ENCODE peak calls at places on chromosomes 16 and 17, in nine cellular contexts. Y is GM23338, P is transverse colon, I is GM12878, X is HCT116, Z is breast epithelium, K is H1, W is spleen, H is sigmoid colon. G is an unnamed sample. For H3K4me1, the result is how much of the 10 kb centered on the place peaks cover.

GRCh38 chr17:39485555-39485954 is 24.3 kb downstream of the CDK12 start:
- DNase-seq in Y (no peak), P (no peak), I (no peak), X (peak), Z (no peak), K (no peak), W (no peak), H (no peak), G (peak)

GRCh38 chr16:30473231-30474061 is 904 bp downstream of the ITGAL start:
- DNase-seq in Y (no peak), P (peak), I (no peak), X (no peak), Z (no peak), K (no peak), W (peak), H (no peak), G (no peak)

GRCh38 chr17:35731239-35731931 is at the start of gene RASL10B:
- DNase-seq in Y (peak), P (peak), I (no peak), X (no peak), Z (no peak), K (peak), W (no peak), H (peak), G (no peak)

GRCh38 chr16:19382887-19383816 is 34.5 kb upstream of the TMC5 start:
- DNase-seq in Y (no peak), P (no peak), I (no peak), X (no peak), Z (no peak), K (no peak), W (no peak), H (no peak), G (no peak)

GRCh38 chr17:10135539-10136257 is 62.7 kb downstream of the GAS7 start:
- DNase-seq in Y (no peak), P (peak), I (no peak), X (no peak), Z (no peak), K (no peak), W (no peak), H (peak), G (no peak)

GRCh38 chr17:74875155-74875969 is 2.6 kb upstream of the FDXR start:
- DNase-seq in Y (no peak), P (no peak), I (no peak), X (no peak), Z (no peak), K (no peak), W (no peak), H (no peak), G (no peak)

GRCh38 chr16:89264800-89265550 is 47.5 kb downstream of the ZNF778 start:
- DNase-seq in Y (no peak), P (no peak), I (no peak), X (no peak), Z (no peak), K (no peak), W (peak), H (no peak), G (no peak)

GRCh38 chr16:3479654-3480216 is 15.6 kb downstream of the C16orf90 start:
- DNase-seq in Y (no peak), P (no peak), I (no peak), X (no peak), Z (no peak), K (no peak), W (no peak), H (no peak), G (no peak)

GRCh38 chr16:88866151-88866920 is at the start of gene PABPN1L:
- DNase-seq in Y (no peak), P (no peak), I (no peak), X (no peak), Z (no peak), K (no peak), W (no peak), H (no peak), G (no peak)

GRCh38 chr16:59385953-59386352 is 651.8 kb upstream of the GOT2 start:
- DNase-seq in Y (no peak), P (no peak), I (no peak), X (no peak), Z (no peak), K (no peak), W (no peak), H (no peak), G (no peak)

GRCh38 chr16:24543949-24544348 is 4.6 kb downstream of the RBBP6 start:
- DNase-seq in Y (no peak), P (no peak), I (no peak), X (no peak), Z (no peak), K (no peak), W (no peak), H (no peak), G (no peak)

GRCh38 chr17:8223356-8224063 is 13.1 kb upstream of the AURKB start:
- DNase-seq in Y (peak), P (peak), I (no peak), X (no peak), Z (peak), K (peak), W (peak), H (peak), G (no peak)

GRCh38 chr17:8226536-8227237 is 16.3 kb upstream of the AURKB start:
- DNase-seq in Y (peak), P (peak), I (peak), X (peak), Z (peak), K (peak), W (peak), H (peak), G (peak)

GRCh38 chr17:8224891-8225812 is 14.8 kb upstream of the AURKB start:
- DNase-seq in Y (no peak), P (no peak), I (no peak), X (no peak), Z (no peak), K (no peak), W (no peak), H (no peak), G (no peak)

GRCh38 chr17:8225813-8226535 is 15.6 kb upstream of the AURKB start:
- DNase-seq in Y (peak), P (peak), I (peak), X (peak), Z (no peak), K (peak), W (no peak), H (no peak), G (peak)

DNA sequence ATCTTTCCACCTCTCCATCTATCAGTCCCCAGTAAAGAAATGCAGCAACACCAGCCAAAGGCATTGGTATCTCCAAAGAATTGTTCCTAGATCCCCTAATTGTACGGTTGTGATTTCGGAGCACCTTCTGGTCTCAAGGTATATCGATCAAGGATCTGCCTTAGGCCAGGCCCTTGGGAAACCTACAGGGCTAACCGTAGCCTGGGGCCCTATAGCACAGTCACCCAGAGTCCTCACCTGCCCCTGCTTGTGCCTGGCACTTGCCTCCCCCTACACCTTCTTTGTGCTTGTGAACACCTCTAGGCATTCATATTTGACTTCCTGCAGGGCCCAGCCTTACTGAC is 16.8 kb upstream of the AURKB start:
- DNase-seq in Y (no peak), P (no peak), I (no peak), X (no peak), Z (no peak), K (peak), W (no peak), H (no peak), G (no peak)
- H3K4me3 ChIP-seq in Y (peak), P (no peak), I (no peak), X (no peak), Z (no peak), K (peak), W (no peak), H (no peak), G (peak)

GRCh38 chr16:29156511-29156910 is 171.7 kb downstream of the LAT start:
- DNase-seq in Y (no peak), P (no peak), I (no peak), X (no peak), Z (no peak), K (no peak), W (no peak), H (no peak), G (no peak)

GRCh38 chr16:29154676-29155121 is 169.8 kb downstream of the LAT start:
- DNase-seq in Y (no peak), P (no peak), I (no peak), X (no peak), Z (peak), K (no peak), W (no peak), H (no peak), G (no peak)

GRCh38 chr16:29154100-29154499 is 169.2 kb downstream of the LAT start:
- DNase-seq in Y (no peak), P (no peak), I (no peak), X (no peak), Z (peak), K (no peak), W (no peak), H (no peak), G (no peak)

GRCh38 chr16:29158031-29158430 is 173.2 kb downstream of the LAT start:
- DNase-seq in Y (no peak), P (no peak), I (no peak), X (no peak), Z (no peak), K (no peak), W (no peak), H (no peak), G (no peak)
- H3K4me1 ChIP-seq in Y (under half), P (under half), I (under half), X (under half), Z (under half), K (under half), W (under half), H (under half), G (under half)

DNA sequence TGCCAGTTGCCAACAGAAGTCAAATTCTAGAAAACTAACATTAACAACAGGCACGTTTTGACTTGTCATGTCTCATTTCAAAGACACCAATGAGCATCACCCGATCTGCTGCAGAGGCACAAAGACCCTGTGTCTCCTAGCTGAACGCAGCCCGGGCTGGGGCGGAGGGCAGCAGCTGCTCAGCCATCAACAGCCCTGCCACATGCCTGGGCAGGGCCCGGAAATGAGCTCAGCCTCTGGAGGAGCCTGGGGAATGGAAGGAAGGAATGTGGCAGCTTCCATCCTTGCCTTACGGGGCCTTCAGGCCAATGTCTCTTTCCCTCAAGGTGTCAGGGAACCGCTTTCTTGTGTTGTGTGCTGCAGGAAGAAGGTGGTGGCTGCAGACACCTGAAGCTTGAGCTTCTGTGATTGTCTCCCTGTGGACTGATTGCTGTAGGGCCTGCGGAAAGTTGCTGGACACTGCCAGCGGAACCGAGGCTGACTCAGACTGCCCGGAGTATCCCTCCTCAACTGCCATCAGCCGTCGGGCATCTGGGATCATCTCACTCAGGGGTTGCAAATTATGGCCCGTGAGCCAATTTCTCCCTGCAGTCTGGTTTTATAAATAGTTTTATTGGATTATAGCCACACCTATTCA is 7.3 kb downstream of the CDH13 start:
- DNase-seq in Y (no peak), P (peak), I (no peak), X (no peak), Z (no peak), K (no peak), W (no peak), H (peak), G (no peak)
- TF ChIP-seq POLR2AphosphoS5 in Y (no peak), P (no peak), I (no peak), X (no peak), Z (no peak), K (no peak), W (no peak), H (no peak), G (no peak)

GRCh38 chr17:65039349-65039988 is 17.1 kb downstream of the GNA13 start:
- DNase-seq in Y (no peak), P (no peak), I (peak), X (no peak), Z (no peak), K (no peak), W (no peak), H (no peak), G (no peak)
- H3K4me3 ChIP-seq in Y (no peak), P (no peak), I (peak), X (no peak), Z (no peak), K (no peak), W (no peak), H (no peak), G (no peak)

GRCh38 chr17:40498281-40499084 is 2.9 kb downstream of the TNS4 start:
- DNase-seq in Y (no peak), P (no peak), I (no peak), X (no peak), Z (no peak), K (no peak), W (no peak), H (no peak), G (no peak)
- H3K4me1 ChIP-seq in Y (under half), P (under half), I (under half), X (under half), Z (under half), K (under half), W (under half), H (under half), G (under half)

GRCh38 chr17:48125829-48126612 is 18.5 kb downstream of the SNX11 start:
- DNase-seq in Y (no peak), P (no peak), I (no peak), X (no peak), Z (no peak), K (no peak), W (no peak), H (no peak), G (no peak)

GRCh38 chr17:48127371-48128051 is 19.9 kb downstream of the SNX11 start:
- DNase-seq in Y (no peak), P (no peak), I (no peak), X (peak), Z (no peak), K (no peak), W (no peak), H (no peak), G (no peak)

GRCh38 chr17:48121921-48122650 is 14.5 kb downstream of the SNX11 start:
- DNase-seq in Y (no peak), P (no peak), I (no peak), X (no peak), Z (no peak), K (no peak), W (no peak), H (no peak), G (no peak)

GRCh38 chr17:48123776-48124388 is 16.3 kb downstream of the SNX11 start:
- DNase-seq in Y (no peak), P (no peak), I (no peak), X (no peak), Z (no peak), K (no peak), W (no peak), H (no peak), G (no peak)

DNA sequence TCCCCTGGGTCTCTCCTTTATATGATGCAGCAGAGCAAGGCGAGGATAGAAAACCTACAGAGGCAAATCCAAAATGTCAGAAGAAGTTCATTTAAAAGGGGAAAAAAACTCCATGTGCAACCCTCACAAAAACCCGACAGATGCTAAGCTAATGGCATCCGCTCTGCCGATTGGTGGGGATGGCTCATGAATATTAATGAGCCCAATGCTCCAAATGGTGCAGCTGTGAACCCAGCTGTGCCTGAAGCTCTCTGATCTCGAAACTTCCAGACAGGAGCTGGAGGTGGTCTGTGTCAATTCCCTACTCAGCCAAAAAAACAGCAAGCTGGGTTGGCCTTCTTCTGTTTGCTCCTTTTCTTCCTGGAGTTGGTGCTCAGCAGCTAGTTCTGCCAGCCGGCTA is 15.5 kb downstream of the SNX11 start:
- DNase-seq in Y (peak), P (no peak), I (no peak), X (no peak), Z (no peak), K (no peak), W (no peak), H (no peak), G (no peak)
- TF ChIP-seq POLR2AphosphoS5 in Y (no peak), P (no peak), I (peak), X (no peak), Z (no peak), K (no peak), W (no peak), H (no peak), G (no peak)

DNA sequence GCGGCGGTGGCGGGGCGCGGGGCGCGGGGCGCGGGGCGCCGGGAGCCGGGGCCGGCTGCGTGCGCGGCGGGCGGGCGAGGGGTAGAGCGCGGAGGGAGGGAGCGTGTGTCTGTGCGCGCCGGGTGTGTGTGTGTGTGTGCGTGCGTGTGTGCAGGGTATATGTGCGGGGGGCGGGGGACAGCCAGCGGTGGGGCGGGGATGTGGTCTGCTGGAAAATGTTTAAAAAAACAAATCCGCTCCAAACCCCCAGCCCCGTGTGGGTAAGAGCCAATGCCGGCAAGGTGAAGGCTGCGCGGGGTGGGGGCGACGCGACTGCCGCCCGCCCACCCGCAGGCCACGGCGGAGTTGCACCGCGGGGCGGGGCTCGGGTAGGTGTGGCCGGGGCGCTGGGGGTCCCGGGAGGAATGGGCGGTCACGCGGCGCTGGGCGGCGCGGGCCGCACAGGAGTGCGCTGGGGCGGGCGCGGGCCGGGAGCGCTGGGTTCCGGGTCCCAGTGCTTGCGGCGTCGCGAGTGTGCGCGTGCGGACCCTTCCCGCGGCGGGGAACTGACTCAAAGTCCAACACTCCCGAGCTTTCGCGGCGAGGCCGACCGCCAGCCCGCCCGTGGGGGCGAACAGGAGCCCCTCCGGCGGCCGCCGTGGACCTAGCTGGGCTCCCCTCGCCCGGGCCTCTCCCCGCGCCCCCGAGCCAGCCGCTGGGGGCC is at the start of gene CYGB:
- DNase-seq in Y (peak), P (no peak), I (no peak), X (no peak), Z (no peak), K (no peak), W (peak), H (no peak), G (no peak)
- H3K4me3 ChIP-seq in Y (peak), P (peak), I (no peak), X (no peak), Z (peak), K (peak), W (peak), H (peak), G (peak)

DNA sequence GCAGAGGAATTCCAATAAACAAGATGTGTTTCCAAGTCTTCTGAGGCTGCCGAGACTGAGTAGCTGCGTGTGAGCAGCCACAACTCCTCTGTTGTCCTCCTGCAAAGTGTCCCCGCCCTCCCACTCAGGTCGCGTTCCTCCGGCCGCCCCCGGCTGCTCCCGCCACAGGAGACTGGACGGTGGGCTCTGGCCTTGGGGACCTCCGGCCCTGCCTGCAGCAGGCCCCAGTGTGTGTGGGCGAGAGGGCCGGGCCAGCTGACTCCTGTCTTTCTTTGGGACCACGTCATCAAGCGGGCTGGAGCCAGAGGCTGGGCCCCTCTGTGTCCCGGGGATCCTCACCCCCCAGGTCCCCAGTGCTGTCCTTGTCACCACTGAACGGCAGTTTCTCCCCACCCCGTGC is 175.3 kb downstream of the NPIPB11 start:
- DNase-seq in Y (no peak), P (no peak), I (no peak), X (no peak), Z (no peak), K (peak), W (no peak), H (peak), G (no peak)
- H3K4me1 ChIP-seq in Y (under half), P (under half), I (under half), X (under half), Z (under half), K (under half), W (under half), H (under half), G (under half)

DNA sequence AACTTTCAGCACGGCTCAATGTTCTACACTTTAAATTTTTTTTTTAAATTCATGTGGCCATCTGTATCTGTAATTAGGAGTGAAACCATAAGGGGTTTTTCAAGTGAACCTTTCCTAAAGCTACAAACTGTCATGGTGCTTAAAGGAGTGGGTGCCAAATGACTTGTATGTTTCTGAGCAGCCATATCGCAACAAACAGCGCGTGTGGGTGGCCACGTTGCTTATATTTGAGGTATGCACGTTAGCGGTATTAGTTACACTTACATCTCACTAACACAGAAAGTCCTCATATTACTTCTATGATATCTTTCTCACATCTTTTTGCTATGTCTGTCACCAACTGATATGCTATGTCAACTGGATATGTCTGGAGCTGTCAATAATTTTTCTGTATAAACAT is 71.3 kb upstream of the PSMD7 start:
- DNase-seq in Y (no peak), P (no peak), I (no peak), X (no peak), Z (no peak), K (no peak), W (no peak), H (no peak), G (no peak)
- TF ChIP-seq POLR2AphosphoS5 in Y (no peak), P (no peak), I (no peak), X (no peak), Z (no peak), K (no peak), W (no peak), H (no peak), G (no peak)